ENCODE peak calls at places on chromosomes 3 and 15, in nine cellular contexts. G, O, K, X, H, P, Z, M and N are unnamed samples. For H3K4me1, the result is how much of the 10 kb centered on the place peaks cover.

GRCh38 chr3:126156468-126156867 is 23.9 kb downstream of the ALDH1L1 start:
- DNase-seq in X (peak), K (no peak), H (no peak), M (no peak), G (no peak), Z (peak), P (no peak), O (no peak), N (no peak)

GRCh38 chr3:175020101-175020500 is 161.0 kb downstream of the NAALADL2 start:
- DNase-seq in G (no peak), M (peak), K (no peak), O (no peak), Z (no peak), H (no peak), P (no peak), X (no peak), N (no peak)

GRCh38 chr3:10432931-10433330 is 72.5 kb downstream of the ATP2B2 start:
- DNase-seq in Z (no peak), O (no peak), M (no peak), P (no peak), X (no peak), K (no peak), H (no peak), G (no peak), N (no peak)

GRCh38 chr3:159760056-159760455 is 228.6 kb upstream of the IL12A start:
- DNase-seq in M (no peak), Z (no peak), K (no peak), H (no peak), X (no peak), O (no peak), G (no peak), P (no peak), N (no peak)

GRCh38 chr3:129352045-129352444 is 73.4 kb downstream of the HMCES start:
- DNase-seq in G (no peak), O (no peak), X (peak), Z (no peak), H (no peak), P (no peak), M (no peak), K (no peak), N (no peak)

GRCh38 chr15:90213818-90214204 is 12.7 kb downstream of the SEMA4B start:
- DNase-seq in P (no peak), X (no peak), M (no peak), G (no peak), Z (no peak), H (no peak), O (no peak), K (no peak), N (no peak)

GRCh38 chr3:127073931-127074820 is 91.3 kb downstream of the PLXNA1 start:
- DNase-seq in Z (no peak), O (peak), X (no peak), G (no peak), H (no peak), M (peak), P (no peak), K (no peak), N (no peak)

GRCh38 chr3:40240921-40241320 is 68.6 kb upstream of the EIF1B start:
- DNase-seq in O (no peak), G (no peak), Z (no peak), P (no peak), K (no peak), X (no peak), H (no peak), M (no peak), N (no peak)

GRCh38 chr3:13189639-13190375 is 116.6 kb upstream of the IQSEC1 start:
- DNase-seq in X (peak), G (no peak), M (peak), Z (no peak), H (no peak), K (no peak), P (peak), O (peak), N (no peak)

GRCh38 chr3:58539636-58540035 is 2.6 kb upstream of the ACOX2 start:
- DNase-seq in X (no peak), O (no peak), P (no peak), K (no peak), M (no peak), H (no peak), G (no peak), Z (no peak), N (no peak)

GRCh38 chr15:46410681-46411080 is 775.9 kb downstream of the SQOR start:
- DNase-seq in P (no peak), Z (no peak), M (no peak), O (no peak), G (no peak), H (no peak), X (no peak), K (no peak), N (no peak)

GRCh38 chr3:114127517-114127916 is 51.3 kb downstream of the DRD3 start:
- DNase-seq in Z (no peak), X (no peak), P (no peak), H (no peak), O (no peak), K (no peak), G (no peak), M (peak), N (no peak)

GRCh38 chr15:67843571-67844387 is 3.9 kb upstream of the RNU6-1 start:
- DNase-seq in Z (no peak), H (no peak), M (no peak), X (no peak), G (no peak), O (no peak), P (no peak), K (no peak), N (no peak)

GRCh38 chr3:148178508-148178907 is 519.2 kb upstream of the AGTR1 start:
- DNase-seq in K (no peak), H (no peak), X (no peak), O (no peak), G (no peak), M (no peak), P (no peak), Z (no peak), N (no peak)

GRCh38 chr15:58770519-58770856 is 614 bp upstream of the MINDY2 start:
- DNase-seq in G (no peak), H (no peak), P (no peak), K (peak), X (peak), O (no peak), Z (peak), M (peak), N (no peak)

GRCh38 chr15:55799287-55800212 is 56.6 kb upstream of the PRTG start:
- DNase-seq in X (peak), G (no peak), H (peak), O (no peak), M (peak), P (no peak), K (peak), Z (no peak), N (no peak)

GRCh38 chr15:82135645-82136044 is 89.8 kb upstream of the MEX3B start:
- DNase-seq in G (no peak), O (no peak), Z (no peak), M (peak), X (no peak), P (no peak), H (no peak), K (no peak), N (no peak)

GRCh38 chr3:11582123-11582968 is 61.4 kb downstream of the VGLL4 start:
- DNase-seq in O (no peak), G (peak), H (peak), K (peak), X (peak), Z (no peak), P (peak), M (peak), N (no peak)

GRCh38 chr3:54206874-54207273 is 84.5 kb downstream of the CACNA2D3 start:
- DNase-seq in Z (no peak), G (no peak), O (no peak), H (no peak), M (no peak), P (no peak), X (no peak), K (no peak), N (no peak)

GRCh38 chr3:127425505-127426443 is 137.9 kb upstream of the PRR20G start:
- DNase-seq in O (no peak), P (no peak), M (no peak), K (no peak), H (no peak), Z (no peak), X (no peak), G (no peak), N (no peak)

GRCh38 chr3:129312021-129312639 is 33.5 kb downstream of the HMCES start:
- DNase-seq in M (no peak), Z (peak), K (peak), G (no peak), P (no peak), X (no peak), H (no peak), O (no peak), N (no peak)

GRCh38 chr3:79249701-79250100 is 518.1 kb downstream of the ROBO1 start:
- DNase-seq in P (no peak), Z (no peak), K (no peak), H (no peak), X (no peak), O (no peak), G (no peak), M (peak), N (no peak)

GRCh38 chr3:115918900-115919299 is 295.6 kb downstream of the GAP43 start:
- DNase-seq in G (no peak), Z (no peak), H (no peak), P (no peak), M (no peak), K (no peak), X (no peak), O (no peak), N (no peak)

GRCh38 chr3:168467085-168467714 is 371.5 kb upstream of the GOLIM4 start:
- DNase-seq in X (no peak), Z (peak), H (no peak), K (no peak), G (no peak), O (no peak), P (no peak), M (peak), N (no peak)
- H3K4me3 ChIP-seq in X (no peak), Z (peak), H (no peak), K (no peak), G (no peak), O (no peak), P (no peak), M (no peak), N (no peak)

GRCh38 chr3:46970391-46971091 is 6.0 kb downstream of the CCDC12 start:
- DNase-seq in O (peak), M (peak), K (no peak), H (peak), X (no peak), P (no peak), Z (no peak), G (no peak), N (no peak)
- H3K4me1 ChIP-seq in O (under half), M (under half), K (under half), H (half or more), X (half or more), P (under half), Z (under half), G (half or more), N (under half)

GRCh38 chr3:137767146-137768020 is 3.3 kb downstream of the SOX14 start:
- DNase-seq in Z (no peak), P (no peak), O (no peak), G (no peak), K (no peak), H (no peak), X (no peak), M (no peak), N (no peak)
- H3K4me3 ChIP-seq in Z (no peak), P (peak), O (no peak), G (no peak), K (no peak), H (peak), X (no peak), M (peak), N (no peak)

GRCh38 chr15:38692789-38693062 is 128.1 kb upstream of the RASGRP1 start:
- DNase-seq in G (no peak), X (no peak), K (no peak), Z (no peak), O (no peak), P (no peak), H (no peak), M (no peak), N (no peak)
- H3K4me1 ChIP-seq in G (under half), X (under half), K (under half), Z (under half), O (under half), P (under half), H (under half), M (under half), N (half or more)

DNA sequence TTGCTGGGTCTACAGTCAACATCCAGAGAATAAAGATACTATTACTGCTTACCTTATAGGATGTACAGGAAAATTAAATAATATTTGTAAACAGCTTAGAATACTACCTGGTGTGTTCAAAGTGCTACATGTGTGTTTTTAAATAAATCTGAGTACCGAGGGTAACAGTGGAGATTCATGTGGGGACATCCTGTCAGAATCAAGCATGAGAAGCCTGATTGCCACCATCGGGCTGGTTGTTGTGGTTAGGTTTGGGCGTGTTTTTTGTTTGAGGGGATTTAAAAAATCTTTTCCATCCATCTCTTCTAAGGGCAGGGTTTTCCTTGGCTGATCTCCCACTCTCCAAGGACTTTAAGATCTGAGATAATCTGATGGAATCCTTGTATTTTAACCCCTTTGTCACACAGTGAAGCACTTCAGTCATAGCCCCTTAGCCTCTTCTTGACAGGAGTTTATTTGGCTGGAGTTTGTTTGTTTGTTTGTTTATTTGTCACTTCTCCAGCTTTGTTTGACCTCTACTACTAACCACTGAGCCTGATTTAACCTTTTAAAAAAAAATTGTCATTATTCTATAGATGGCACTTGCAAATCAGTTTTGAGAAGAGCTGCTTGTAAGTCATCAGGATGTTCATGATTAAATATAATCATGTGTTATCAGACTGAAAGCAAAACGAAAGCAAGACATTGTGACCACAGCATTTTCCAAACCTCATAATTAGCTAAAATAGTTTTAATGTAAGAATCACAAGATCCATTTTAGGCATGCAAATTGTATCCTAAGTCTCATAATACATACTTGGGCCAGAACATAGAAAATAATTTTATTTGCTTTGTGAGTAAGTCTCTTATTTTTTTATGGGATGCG is 72.8 kb upstream of the RARB start:
- DNase-seq in K (no peak), P (no peak), O (no peak), G (no peak), Z (no peak), H (no peak), M (no peak), X (no peak), N (no peak)
- H3K4me3 ChIP-seq in K (no peak), P (no peak), O (no peak), G (no peak), Z (no peak), H (no peak), M (no peak), X (no peak), N (no peak)